ENCODE peak calls at places on chromosomes 12 and 14, in six cellular contexts. B is A549, N is HepG2, V is endothelial cell of umbilical vein, T is K562, Y is GM12878. A is an unnamed sample.

GRCh38 chr12:96710127-96710745 is 196.8 kb upstream of the NEDD1 start:
- DNase-seq in T (no peak), V (no peak), B (peak), N (no peak), Y (no peak), A (no peak)

GRCh38 chr14:101122114-101122854 is 218.8 kb upstream of the RTL1 start:
- DNase-seq in T (no peak), B (no peak), Y (no peak), V (no peak), N (no peak), A (no peak)

GRCh38 chr12:126483145-126484068 is 1418.2 kb downstream of the AACS start:
- DNase-seq in N (no peak), Y (no peak), T (no peak), V (no peak), B (no peak), A (no peak)

GRCh38 chr14:76434220-76434619 is 58.3 kb downstream of the ESRRB start:
- DNase-seq in V (no peak), N (no peak), T (no peak), Y (no peak), B (no peak), A (no peak)

GRCh38 chr14:103704708-103705107 is 10.5 kb downstream of the XRCC3 start:
- DNase-seq in Y (no peak), V (peak), T (no peak), N (no peak), B (no peak), A (no peak)

GRCh38 chr14:102984336-102985102 is 62.1 kb downstream of the AMN start:
- DNase-seq in Y (no peak), N (no peak), V (no peak), T (no peak), B (no peak), A (no peak)

GRCh38 chr12:100651108-100651507 is 77.6 kb downstream of the GAS2L3 start:
- DNase-seq in Y (no peak), V (no peak), B (no peak), N (no peak), T (no peak), A (no peak)

GRCh38 chr14:82999802-83000201 is 1466.1 kb upstream of the SEL1L start:
- DNase-seq in N (no peak), T (no peak), Y (no peak), B (no peak), V (no peak), A (peak)

GRCh38 chr12:109547286-109547685 is 26.0 kb downstream of the MMAB start:
- DNase-seq in Y (no peak), T (no peak), V (no peak), B (no peak), N (no peak), A (no peak)

GRCh38 chr14:105532111-105532623 is 5.8 kb downstream of the TMEM121 start:
- DNase-seq in B (no peak), N (no peak), T (no peak), V (no peak), Y (no peak), A (no peak)

GRCh38 chr14:69818760-69819191 is 21.7 kb upstream of the SLC10A1 start:
- DNase-seq in B (peak), N (peak), T (peak), V (peak), Y (peak), A (peak)

GRCh38 chr14:101200008-101200649 is 296.6 kb upstream of the RTL1 start:
- DNase-seq in N (no peak), Y (no peak), B (no peak), T (no peak), V (no peak), A (no peak)

GRCh38 chr12:18749381-18749957 is 11.6 kb downstream of the CAPZA3 start:
- DNase-seq in B (no peak), T (no peak), Y (no peak), N (no peak), V (no peak), A (no peak)

GRCh38 chr12:93696462-93696861 is 19.3 kb downstream of the CRADD start:
- DNase-seq in Y (no peak), V (no peak), T (no peak), N (no peak), B (no peak), A (no peak)

GRCh38 chr12:41962171-41962572 is 182.5 kb downstream of the GXYLT1 start:
- DNase-seq in V (no peak), T (no peak), N (no peak), B (no peak), Y (no peak), A (no peak)

GRCh38 chr14:74867673-74868072 is 8.3 kb downstream of the PROX2 start:
- DNase-seq in N (no peak), T (no peak), B (no peak), V (peak), Y (no peak), A (no peak)

GRCh38 chr12:22173154-22173553 is 127.1 kb downstream of the CMAS start:
- DNase-seq in T (no peak), B (no peak), Y (no peak), V (no peak), N (no peak), A (no peak)

GRCh38 chr12:109098142-109098652 is 800 bp downstream of the UNG start:
- DNase-seq in V (no peak), B (no peak), Y (no peak), T (no peak), N (no peak), A (no peak)

GRCh38 chr14:99148131-99148530 is 123.9 kb downstream of the BCL11B start:
- DNase-seq in V (no peak), B (no peak), Y (no peak), N (no peak), T (no peak), A (no peak)

GRCh38 chr14:50355692-50356091 is 41.0 kb downstream of the CDKL1 start:
- DNase-seq in N (no peak), B (no peak), Y (no peak), T (no peak), V (no peak), A (no peak)

GRCh38 chr14:90397401-90398314 is 829 bp downstream of the CALM1 start:
- DNase-seq in T (peak), B (peak), Y (no peak), V (peak), N (peak), A (peak)

GRCh38 chr14:23613242-23614070 is 22.7 kb upstream of the DHRS2 start:
- DNase-seq in N (peak), T (no peak), Y (no peak), B (no peak), V (no peak), A (no peak)

GRCh38 chr12:49367381-49368239 is at the start of gene SPATS2:
- DNase-seq in V (peak), N (no peak), T (no peak), B (peak), Y (no peak), A (no peak)

GRCh38 chr12:76515271-76515670 is 44.3 kb downstream of the OSBPL8 start:
- DNase-seq in V (no peak), B (no peak), T (no peak), Y (no peak), N (no peak), A (no peak)

GRCh38 chr12:54030889-54031860 is 1.7 kb upstream of the HOXC5 start:
- DNase-seq in V (no peak), Y (no peak), B (no peak), T (no peak), N (no peak), A (no peak)

GRCh38 chr14:74684444-74684843 is 28.4 kb downstream of the AREL1 start:
- DNase-seq in Y (peak), N (no peak), T (no peak), B (no peak), V (no peak), A (peak)

GRCh38 chr12:101634724-101635123 is 40.0 kb downstream of the MYBPC1 start:
- DNase-seq in B (no peak), N (no peak), V (no peak), T (no peak), Y (peak), A (peak)

GRCh38 chr14:49954171-49954631 is 61.3 kb downstream of the ARF6 start:
- DNase-seq in B (peak), Y (no peak), V (no peak), N (no peak), T (no peak), A (no peak)

GRCh38 chr12:131242741-131243496 is 289.2 kb downstream of the ADGRD1 start:
- DNase-seq in V (no peak), T (peak), N (no peak), Y (peak), B (peak), A (peak)

GRCh38 chr12:123450636-123451035 is 7.3 kb upstream of the SNRNP35 start:
- DNase-seq in Y (no peak), T (no peak), B (no peak), V (no peak), N (no peak), A (no peak)

GRCh38 chr14:25537846-25538455 is 488.0 kb upstream of the STXBP6 start:
- DNase-seq in V (no peak), B (peak), T (peak), N (peak), Y (no peak), A (peak)

GRCh38 chr12:49413010-49413409 is 45.7 kb downstream of the SPATS2 start:
- DNase-seq in B (no peak), Y (no peak), T (no peak), V (no peak), N (no peak), A (peak)

GRCh38 chr12:2378835-2379330 is 326.1 kb downstream of the CACNA1C start:
- DNase-seq in N (no peak), Y (peak), V (no peak), T (no peak), B (no peak), A (no peak)

DNA sequence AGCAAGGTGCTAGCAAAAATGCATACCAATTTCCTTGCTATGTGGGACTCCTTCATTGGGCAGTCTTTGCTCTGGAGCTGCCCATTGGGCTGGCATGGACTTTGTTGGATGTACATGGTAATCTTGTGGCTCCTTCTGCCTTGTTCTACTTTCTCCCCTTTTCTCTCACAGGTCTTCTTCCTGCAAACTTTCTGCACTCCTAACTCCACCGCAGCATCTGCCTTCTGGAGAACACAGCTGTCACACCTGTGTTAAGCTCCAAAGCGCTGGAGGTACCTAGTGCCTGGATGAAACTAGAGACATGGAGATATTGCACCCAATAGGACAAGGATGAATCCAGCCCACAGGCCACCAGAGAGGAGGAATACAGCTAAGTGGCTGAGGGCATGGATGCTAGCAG is 60.7 kb upstream of the CCND2 start:
- DNase-seq in B (no peak), Y (no peak), N (no peak), V (no peak), T (no peak), A (no peak)
- TF ChIP-seq MYC in B (no peak), Y (no peak), N (no peak), V (no peak), T (no peak), A (no peak)

GRCh38 chr12:32284561-32284960 is 114.8 kb upstream of the FGD4 start:
- DNase-seq in N (no peak), V (no peak), T (no peak), B (no peak), Y (no peak), A (no peak)

GRCh38 chr12:32277774-32278173 is 121.6 kb upstream of the FGD4 start:
- DNase-seq in V (no peak), N (no peak), B (no peak), Y (no peak), T (no peak), A (no peak)

GRCh38 chr12:32285484-32285883 is 113.9 kb upstream of the FGD4 start:
- DNase-seq in V (no peak), N (no peak), B (no peak), T (no peak), Y (no peak), A (no peak)

DNA sequence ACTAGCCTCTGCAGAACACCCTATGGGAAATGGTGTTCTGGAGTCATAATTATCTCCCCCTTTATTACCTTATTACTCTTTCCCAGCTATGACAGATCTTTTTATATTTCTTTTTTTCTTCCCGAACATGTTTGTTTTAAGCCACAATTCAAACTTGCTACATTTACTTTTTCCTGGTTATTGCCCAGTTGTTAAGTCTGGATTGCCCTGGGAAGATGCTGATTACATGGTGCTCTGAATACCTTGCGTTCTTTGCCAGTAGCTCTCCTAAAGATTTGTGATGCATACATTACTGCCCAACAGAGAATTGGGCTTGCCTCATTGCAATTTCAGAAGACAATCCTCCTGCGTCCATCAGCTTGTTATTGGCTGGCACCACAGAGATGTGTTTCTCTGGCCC is 118.3 kb upstream of the FGD4 start:
- DNase-seq in Y (no peak), B (no peak), N (no peak), V (no peak), T (no peak), A (no peak)
- TF ChIP-seq CTCF in Y (no peak), B (no peak), N (no peak), V (no peak), T (no peak), A (no peak)

GRCh38 chr12:12558291-12558690 is 4.4 kb downstream of the DUSP16 start:
- DNase-seq in V (no peak), T (no peak), B (no peak), Y (no peak), N (no peak), A (no peak)

GRCh38 chr12:12560587-12561304 is 1.9 kb downstream of the DUSP16 start:
- DNase-seq in T (no peak), V (peak), Y (peak), N (peak), B (peak), A (peak)

GRCh38 chr12:12561305-12562015 is 1.2 kb downstream of the DUSP16 start:
- DNase-seq in Y (no peak), T (no peak), V (no peak), N (peak), B (peak), A (peak)

GRCh38 chr12:12557733-12558132 is 4.9 kb downstream of the DUSP16 start:
- DNase-seq in V (no peak), Y (no peak), T (no peak), N (no peak), B (no peak), A (no peak)

DNA sequence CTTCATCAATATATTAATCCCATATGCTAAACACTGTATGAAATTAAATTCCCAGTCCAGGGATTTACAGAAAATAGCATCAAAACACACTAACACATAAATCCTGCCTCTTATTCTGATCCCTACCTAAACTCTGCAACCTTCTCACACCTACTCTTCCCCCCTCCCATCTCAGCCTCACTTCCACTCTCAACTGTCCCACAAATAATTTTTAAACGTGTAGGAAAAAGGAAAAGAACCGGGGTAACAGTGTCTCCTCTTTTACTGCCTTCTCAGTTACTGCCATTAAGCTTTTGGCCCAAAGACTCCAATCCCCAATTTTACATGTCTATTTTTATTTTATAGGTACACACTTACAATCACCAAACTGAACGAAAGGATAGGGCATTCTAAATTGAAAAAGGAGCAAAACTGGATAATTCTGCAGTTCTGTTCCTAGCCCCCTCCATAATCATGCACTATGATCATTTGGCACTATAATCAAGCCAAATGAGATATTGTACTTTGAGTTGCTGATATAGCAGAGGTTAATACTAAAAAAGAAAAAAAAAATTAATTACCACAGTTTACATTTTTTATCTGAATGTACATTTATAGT is 2.9 kb downstream of the DUSP16 start:
- DNase-seq in B (no peak), Y (no peak), V (no peak), T (no peak), N (no peak), A (no peak)
- TF ChIP-seq MAX in B (no peak), Y (no peak), V (no peak), T (no peak), N (no peak), A (no peak)

DNA sequence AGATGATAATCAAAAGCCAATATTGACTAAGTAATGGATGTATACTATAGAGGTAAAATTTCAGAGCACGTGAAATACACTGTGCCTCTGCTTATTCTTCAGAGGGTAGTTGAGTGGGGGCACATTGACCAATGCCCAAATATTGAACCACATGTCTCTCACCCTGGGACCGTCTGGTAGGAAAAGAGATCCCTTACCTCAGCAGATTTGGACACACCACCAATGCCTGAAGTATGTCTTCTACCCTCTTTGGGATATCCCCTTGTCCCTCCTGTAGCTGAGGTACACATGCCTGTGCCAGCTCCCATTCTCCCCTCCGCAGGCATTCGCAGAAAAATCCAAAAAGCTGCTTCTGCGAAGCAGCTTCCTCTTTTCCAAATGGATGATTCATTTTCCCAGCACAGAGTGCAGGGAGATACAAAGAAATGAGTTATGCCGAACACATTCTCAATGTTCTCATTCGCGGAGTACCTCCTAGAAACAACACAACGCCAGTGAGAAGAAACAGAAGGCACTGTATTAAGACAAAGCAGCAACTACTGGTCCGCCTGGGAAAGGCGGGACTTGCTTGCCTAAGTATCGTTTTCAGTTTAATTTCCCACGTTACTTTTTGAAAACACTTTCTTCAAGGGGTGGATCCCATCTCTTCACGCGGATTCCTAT is 686 bp downstream of the ZFYVE26 start:
- DNase-seq in T (no peak), V (peak), N (no peak), B (no peak), Y (no peak), A (peak)
- TF ChIP-seq MYC in T (no peak), V (no peak), N (peak), B (no peak), Y (no peak), A (no peak)

GRCh38 chr14:52951730-52952481 is 1.1 kb upstream of the FERMT2 start:
- DNase-seq in B (peak), Y (no peak), N (peak), T (peak), V (peak), A (peak)
- TF ChIP-seq CTCF in B (peak), Y (peak), N (peak), T (no peak), V (peak), A (no peak)

DNA sequence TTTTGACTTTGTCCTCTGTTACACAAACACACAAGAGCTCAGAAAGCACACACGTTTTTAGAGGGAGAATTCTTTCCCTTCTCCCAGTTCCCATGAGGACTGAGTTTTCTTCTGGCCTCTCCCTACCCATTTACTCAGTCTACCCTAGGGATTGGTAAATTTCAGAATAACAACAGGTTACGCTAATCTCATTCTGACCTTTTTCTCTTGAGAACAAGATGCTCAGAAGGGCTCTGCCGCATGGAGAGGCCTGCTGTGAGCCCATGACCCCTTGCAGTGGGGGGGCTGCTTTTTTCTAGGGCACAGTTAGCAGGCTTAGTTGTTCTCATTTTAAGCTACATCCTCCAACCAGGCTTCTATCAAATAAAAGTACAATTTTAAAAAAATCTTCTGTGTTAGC is 69.5 kb downstream of the GPR135 start:
- DNase-seq in B (no peak), V (no peak), T (no peak), N (no peak), Y (no peak), A (no peak)
- TF ChIP-seq MAX in B (no peak), V (no peak), T (no peak), N (no peak), Y (no peak), A (no peak)

DNA sequence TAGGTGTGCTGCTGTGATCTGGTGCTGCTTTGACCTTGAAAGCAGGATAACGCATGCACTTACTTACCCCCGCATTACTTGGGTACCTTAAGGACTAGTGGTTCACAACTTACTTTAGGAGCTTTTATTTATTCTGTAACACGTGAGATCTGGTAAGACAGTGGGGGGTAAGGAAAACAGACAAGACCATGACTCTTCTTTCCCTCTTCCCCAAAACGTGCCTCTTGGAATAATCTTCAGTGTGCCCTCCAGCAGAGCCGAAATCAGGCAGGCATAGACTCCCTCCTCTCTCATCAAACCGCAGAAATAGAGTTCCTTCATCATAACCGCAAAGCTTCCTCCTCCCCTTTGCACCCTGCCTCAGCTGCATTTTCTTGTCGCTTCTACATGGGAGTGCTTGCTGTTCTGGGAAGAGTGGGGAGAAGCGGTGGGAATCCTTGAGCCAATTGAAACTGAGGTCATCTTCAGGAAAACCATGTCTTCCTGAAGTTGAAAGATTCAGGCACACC is 43.4 kb downstream of the RAD52 start:
- DNase-seq in V (no peak), Y (no peak), N (no peak), B (no peak), T (no peak), A (peak)
- TF ChIP-seq MYC in V (no peak), Y (no peak), N (no peak), B (no peak), T (no peak), A (no peak)

GRCh38 chr12:132413931-132414588 is 75.9 kb upstream of the FBRSL1 start:
- DNase-seq in Y (no peak), B (no peak), T (peak), N (no peak), V (no peak), A (peak)
- TF ChIP-seq CTCF in Y (peak), B (peak), T (peak), N (peak), V (peak), A (peak)

GRCh38 chr12:121005346-121005815 is 10.9 kb downstream of the C12orf43 start:
- DNase-seq in N (peak), Y (no peak), T (peak), B (peak), V (peak), A (peak)
- TF ChIP-seq MAX in N (no peak), Y (no peak), T (no peak), B (no peak), V (no peak), A (peak)

A was measured in NB4.